ENCODE peak calls at places on chromosomes 2 and 18, in four cellular contexts. S, Y, A and K are unnamed samples.

GRCh38 chr2:133841905-133842304 is 273.6 kb upstream of the NCKAP5 start:
- DNase-seq in Y (no peak), A (no peak), S (no peak), K (no peak)

GRCh38 chr18:3605562-3606443 is 155.8 kb downstream of the TGIF1 start:
- DNase-seq in S (no peak), Y (no peak), A (no peak), K (no peak)

GRCh38 chr2:226124548-226125011 is 675.0 kb downstream of the IRS1 start:
- DNase-seq in A (no peak), S (no peak), Y (no peak), K (no peak)

GRCh38 chr2:238136820-238137537 is 1.5 kb upstream of the KLHL30 start:
- DNase-seq in A (no peak), Y (no peak), S (peak; percentile 71), K (no peak)

GRCh38 chr2:86069091-86069685 is 36.5 kb downstream of the POLR1A start:
- DNase-seq in Y (no peak), A (no peak), S (no peak), K (no peak)

GRCh38 chr18:6660334-6660733 is 69.2 kb upstream of the ARHGAP28 start:
- DNase-seq in S (no peak), Y (no peak), A (no peak), K (no peak)

GRCh38 chr2:181724662-181725061 is 44.3 kb upstream of the NEUROD1 start:
- DNase-seq in A (no peak), S (no peak), Y (no peak), K (no peak)

GRCh38 chr2:227788556-227788955 is 25.1 kb upstream of the CCL20 start:
- DNase-seq in Y (no peak), A (no peak), S (no peak), K (no peak)

GRCh38 chr2:84165256-84165655 is 293.8 kb downstream of the SUCLG1 start:
- DNase-seq in S (no peak), A (no peak), Y (no peak), K (no peak)

GRCh38 chr2:151189125-151189524 is 72.5 kb downstream of the RBM43 start:
- DNase-seq in S (no peak), A (no peak), Y (no peak), K (no peak)

GRCh38 chr2:29808321-29808720 is 113.1 kb downstream of the ALK start:
- DNase-seq in Y (no peak), A (no peak), S (no peak), K (no peak)

GRCh38 chr2:224401641-224402342 is at the start of gene FAM124B:
- DNase-seq in Y (no peak), A (no peak), S (peak; percentile 50), K (no peak)

GRCh38 chr18:37453754-37454153 is 111.8 kb downstream of the CELF4 start:
- DNase-seq in A (no peak), S (no peak), Y (no peak), K (no peak)

GRCh38 chr2:215970425-215970824 is 42.9 kb downstream of the MREG start:
- DNase-seq in A (no peak), Y (no peak), S (no peak), K (no peak)

GRCh38 chr2:28583899-28584553 is 88.2 kb downstream of the PLB1 start:
- DNase-seq in S (peak; percentile 87), A (no peak), Y (no peak), K (no peak)

GRCh38 chr18:76446321-76446720 is 48.7 kb downstream of the ZNF516 start:
- DNase-seq in A (no peak), S (no peak), Y (no peak), K (no peak)

GRCh38 chr2:28510184-28510583 is 14.3 kb downstream of the PLB1 start:
- DNase-seq in S (no peak), A (no peak), Y (no peak), K (no peak)

GRCh38 chr2:48175254-48175653 is 269.0 kb upstream of the FBXO11 start:
- DNase-seq in Y (no peak), S (no peak), A (no peak), K (no peak)

GRCh38 chr2:178237488-178238143 is 43.3 kb downstream of the OSBPL6 start:
- DNase-seq in S (no peak), Y (no peak), A (no peak), K (no peak)

GRCh38 chr18:48950536-48951447 is at the start of gene SMAD7:
- DNase-seq in Y (no peak), S (peak; percentile 56), A (no peak), K (no peak)

GRCh38 chr18:5512191-5512590 is 31.6 kb downstream of the EPB41L3 start:
- DNase-seq in S (no peak), Y (no peak), A (no peak), K (no peak)

GRCh38 chr2:3959372-3959771 is 256.0 kb downstream of the DCDC2C start:
- DNase-seq in Y (no peak), S (no peak), A (peak; percentile 44), K (peak; percentile 28)

GRCh38 chr2:46686811-46687210 is 207.4 kb downstream of the TMEM247 start:
- DNase-seq in Y (no peak), A (no peak), S (no peak), K (no peak)

GRCh38 chr18:47680488-47680887 is 250.0 kb downstream of the SMAD2 start:
- DNase-seq in S (no peak), A (no peak), Y (no peak), K (peak; percentile 9)

GRCh38 chr2:132449868-132450267 is 33.3 kb downstream of the GPR39 start:
- DNase-seq in S (no peak), Y (no peak), A (no peak), K (no peak)

GRCh38 chr18:44761812-44762211 is 81.1 kb downstream of the SETBP1 start:
- DNase-seq in Y (no peak), S (no peak), A (no peak), K (no peak)

GRCh38 chr2:235666240-235666781 is 172.5 kb downstream of the AGAP1 start:
- DNase-seq in A (no peak), S (no peak), Y (peak; percentile 47), K (no peak)

GRCh38 chr2:43605079-43605655 is 9.3 kb upstream of the THADA start:
- DNase-seq in S (no peak), Y (no peak), A (no peak), K (peak; percentile 26)

GRCh38 chr18:7586379-7586778 is 19.3 kb downstream of the PTPRM start:
- DNase-seq in A (no peak), Y (no peak), S (no peak), K (no peak)

GRCh38 chr2:61210332-61210981 is 48.5 kb downstream of the C2orf74 start:
- DNase-seq in A (no peak), Y (no peak), S (no peak), K (no peak)

GRCh38 chr2:174117951-174118930 is 130.1 kb downstream of the OLA1 start:
- DNase-seq in A (no peak), Y (no peak), S (no peak), K (no peak)

GRCh38 chr2:240432820-240433801 is 2.4 kb upstream of the GPC1 start:
- DNase-seq in Y (no peak), S (peak; percentile 15), A (no peak), K (no peak)

GRCh38 chr2:19722486-19723420 is 179.0 kb downstream of the TTC32 start:
- DNase-seq in Y (no peak), A (no peak), S (no peak), K (no peak)

GRCh38 chr2:183490930-183491329 is 366.7 kb downstream of the NUP35 start:
- DNase-seq in Y (no peak), A (no peak), S (no peak), K (no peak)

GRCh38 chr2:239870276-239870675 is 154.9 kb downstream of the NDUFA10 start:
- DNase-seq in A (no peak), S (no peak), Y (no peak), K (no peak)

GRCh38 chr18:73456643-73457042 is 588.9 kb upstream of the NETO1 start:
- DNase-seq in S (no peak), Y (no peak), A (no peak), K (no peak)

GRCh38 chr2:70111752-70112591 is 24.7 kb downstream of the PCBP1 start:
- DNase-seq in Y (no peak), A (no peak), S (no peak), K (no peak)

GRCh38 chr2:207395535-207396251 is 134.1 kb upstream of the CREB1 start:
- DNase-seq in S (no peak), Y (no peak), A (no peak), K (no peak)